ENCODE peak calls at places on chromosomes 2 and 18, in five cellular contexts. One of them, this sample, is unnamed.

GRCh38 chr2:142781146-142781545 is 96.3 kb upstream of the KYNU start:
- DNase-seq in vagina: no peak
- DNase-seq in HepG2: no peak
- DNase-seq in keratinocyte: no peak
- DNase-seq in CD8-positive, alpha-beta T cell: no peak
- DNase-seq in this sample: no peak

GRCh38 chr2:10934979-10935350 is 23.2 kb downstream of the KCNF1 start:
- DNase-seq in vagina: no peak
- DNase-seq in HepG2: no peak
- DNase-seq in keratinocyte: no peak
- DNase-seq in CD8-positive, alpha-beta T cell: no peak
- DNase-seq in this sample: no peak

GRCh38 chr18:12431561-12431960 is 23.8 kb downstream of the PRELID3A start:
- DNase-seq in vagina: no peak
- DNase-seq in HepG2: no peak
- DNase-seq in keratinocyte: no peak
- DNase-seq in CD8-positive, alpha-beta T cell: no peak
- DNase-seq in this sample: no peak

GRCh38 chr2:19738707-19739106 is 163.1 kb downstream of the TTC32 start:
- DNase-seq in vagina: no peak
- DNase-seq in HepG2: no peak
- DNase-seq in keratinocyte: no peak
- DNase-seq in CD8-positive, alpha-beta T cell: no peak
- DNase-seq in this sample: peak; percentile 31

GRCh38 chr18:54530285-54530684 is 60.8 kb upstream of the DYNAP start:
- DNase-seq in vagina: no peak
- DNase-seq in HepG2: no peak
- DNase-seq in keratinocyte: no peak
- DNase-seq in CD8-positive, alpha-beta T cell: no peak
- DNase-seq in this sample: no peak

GRCh38 chr18:62979172-62979571 is 263.8 kb downstream of the PHLPP1 start:
- DNase-seq in vagina: no peak
- DNase-seq in HepG2: no peak
- DNase-seq in keratinocyte: no peak
- DNase-seq in CD8-positive, alpha-beta T cell: no peak
- DNase-seq in this sample: no peak

GRCh38 chr2:201151127-201152074 is 31.5 kb upstream of the CASP10 start:
- DNase-seq in vagina: no peak
- DNase-seq in HepG2: peak; percentile 39
- DNase-seq in keratinocyte: peak; percentile 78
- DNase-seq in CD8-positive, alpha-beta T cell: no peak
- DNase-seq in this sample: no peak

GRCh38 chr2:121689356-121689755 is 40.1 kb upstream of the CLASP1 start:
- DNase-seq in vagina: no peak
- DNase-seq in HepG2: peak; percentile 69
- DNase-seq in keratinocyte: no peak
- DNase-seq in CD8-positive, alpha-beta T cell: no peak
- DNase-seq in this sample: no peak

GRCh38 chr2:48112911-48113687 is 206.8 kb upstream of the FBXO11 start:
- DNase-seq in vagina: no peak
- DNase-seq in HepG2: peak; percentile 18
- DNase-seq in keratinocyte: no peak
- DNase-seq in CD8-positive, alpha-beta T cell: no peak
- DNase-seq in this sample: no peak

GRCh38 chr18:22309191-22309590 is 108.5 kb downstream of the CTAGE1 start:
- DNase-seq in vagina: no peak
- DNase-seq in HepG2: no peak
- DNase-seq in keratinocyte: no peak
- DNase-seq in CD8-positive, alpha-beta T cell: no peak
- DNase-seq in this sample: peak; percentile 55

GRCh38 chr2:237090906-237091305 is 5.2 kb downstream of the COPS8 start:
- DNase-seq in vagina: no peak
- DNase-seq in HepG2: no peak
- DNase-seq in keratinocyte: no peak
- DNase-seq in CD8-positive, alpha-beta T cell: no peak
- DNase-seq in this sample: peak; percentile 36

GRCh38 chr2:237096201-237096600 is 10.5 kb downstream of the COPS8 start:
- DNase-seq in vagina: no peak
- DNase-seq in HepG2: no peak
- DNase-seq in keratinocyte: no peak
- DNase-seq in CD8-positive, alpha-beta T cell: no peak
- DNase-seq in this sample: no peak

GRCh38 chr2:237091779-237092436 is 6.2 kb downstream of the COPS8 start:
- DNase-seq in vagina: no peak
- DNase-seq in HepG2: no peak
- DNase-seq in keratinocyte: no peak
- DNase-seq in CD8-positive, alpha-beta T cell: no peak
- DNase-seq in this sample: peak; percentile 49

GRCh38 chr2:237092506-237092905 is 6.8 kb downstream of the COPS8 start:
- DNase-seq in vagina: no peak
- DNase-seq in HepG2: no peak
- DNase-seq in keratinocyte: no peak
- DNase-seq in CD8-positive, alpha-beta T cell: no peak
- DNase-seq in this sample: no peak

DNA sequence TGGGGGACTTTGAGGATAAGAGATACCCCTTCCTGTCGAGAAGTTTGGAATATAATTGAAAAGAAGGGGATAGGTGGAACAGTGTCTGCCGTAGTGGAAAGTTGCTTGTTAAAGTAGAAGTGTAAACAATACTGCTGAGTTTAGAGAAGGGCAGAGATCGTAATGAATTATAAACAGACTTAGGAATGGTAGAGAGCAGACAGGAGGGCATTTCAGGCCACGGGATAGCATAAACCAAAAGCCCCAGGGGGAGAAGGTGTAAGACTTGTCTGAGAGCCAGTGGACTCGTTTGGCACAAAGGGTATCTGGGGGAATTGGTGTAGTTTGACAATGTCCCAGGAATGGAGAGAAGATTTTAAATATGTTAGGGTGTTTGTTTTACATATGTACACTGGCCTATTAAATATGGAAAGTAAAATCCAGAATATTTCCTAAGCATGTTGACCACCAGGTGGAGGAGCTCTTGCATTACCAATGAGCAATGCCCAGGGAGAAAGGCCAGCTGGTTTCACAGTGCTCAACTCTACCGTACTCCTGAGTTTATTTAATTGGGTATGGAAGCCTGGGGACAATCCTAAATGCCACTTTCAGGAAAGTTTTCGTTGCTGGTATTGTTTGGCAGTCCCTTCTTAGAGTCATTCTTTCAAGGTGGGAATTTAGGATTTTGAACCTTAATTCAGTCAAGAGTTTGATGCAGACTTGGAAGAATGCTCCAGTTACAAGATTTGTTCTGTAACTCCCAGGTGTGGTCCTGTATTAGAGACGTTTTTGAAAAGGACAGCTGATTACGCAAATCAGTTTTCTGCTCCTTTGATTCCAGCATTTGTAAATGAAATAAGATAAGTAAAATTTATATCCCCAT is 7.5 kb downstream of the COPS8 start:
- DNase-seq in vagina: no peak
- DNase-seq in HepG2: no peak
- DNase-seq in keratinocyte: no peak
- DNase-seq in CD8-positive, alpha-beta T cell: no peak
- DNase-seq in this sample: peak; percentile 82
- TF ChIP-seq CTCF in vagina: peak; percentile 67
- TF ChIP-seq CTCF in HepG2: peak; percentile 53
- TF ChIP-seq CTCF in keratinocyte: peak; percentile 81
- TF ChIP-seq CTCF in CD8-positive, alpha-beta T cell: no peak
- TF ChIP-seq CTCF in this sample: peak; percentile 75

DNA sequence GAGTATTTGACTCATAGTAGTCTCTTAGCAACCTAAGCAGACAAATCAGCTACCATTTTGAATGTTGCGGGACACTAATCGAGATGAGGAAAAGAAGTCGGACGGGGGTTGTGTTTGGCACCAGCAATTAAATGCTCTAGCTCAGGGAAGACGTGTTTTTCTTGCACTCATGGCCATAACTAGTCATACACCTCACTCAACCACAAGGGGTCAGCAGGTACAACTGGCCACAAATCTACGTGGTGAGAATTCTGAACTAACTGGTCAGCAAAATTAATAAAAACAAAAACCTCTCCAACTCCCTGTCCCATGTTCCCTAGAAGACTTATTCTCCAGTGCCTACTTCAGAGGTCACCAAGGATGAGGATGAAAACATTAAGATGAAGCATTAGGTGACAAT is 1467.8 kb downstream of the DPP10 start:
- DNase-seq in vagina: no peak
- DNase-seq in HepG2: no peak
- DNase-seq in keratinocyte: no peak
- DNase-seq in CD8-positive, alpha-beta T cell: no peak
- DNase-seq in this sample: no peak
- TF ChIP-seq CTCF in vagina: no peak
- TF ChIP-seq CTCF in HepG2: no peak
- TF ChIP-seq CTCF in keratinocyte: no peak
- TF ChIP-seq CTCF in CD8-positive, alpha-beta T cell: no peak
- TF ChIP-seq CTCF in this sample: no peak

GRCh38 chr2:231394201-231395141 is 1.0 kb upstream of the B3GNT7 start:
- DNase-seq in vagina: no peak
- DNase-seq in HepG2: peak; percentile 59
- DNase-seq in keratinocyte: no peak
- DNase-seq in CD8-positive, alpha-beta T cell: no peak
- DNase-seq in this sample: no peak
- TF ChIP-seq CTCF in vagina: no peak
- TF ChIP-seq CTCF in HepG2: peak; percentile 71
- TF ChIP-seq CTCF in keratinocyte: peak; percentile 16
- TF ChIP-seq CTCF in CD8-positive, alpha-beta T cell: no peak
- TF ChIP-seq CTCF in this sample: no peak

DNA sequence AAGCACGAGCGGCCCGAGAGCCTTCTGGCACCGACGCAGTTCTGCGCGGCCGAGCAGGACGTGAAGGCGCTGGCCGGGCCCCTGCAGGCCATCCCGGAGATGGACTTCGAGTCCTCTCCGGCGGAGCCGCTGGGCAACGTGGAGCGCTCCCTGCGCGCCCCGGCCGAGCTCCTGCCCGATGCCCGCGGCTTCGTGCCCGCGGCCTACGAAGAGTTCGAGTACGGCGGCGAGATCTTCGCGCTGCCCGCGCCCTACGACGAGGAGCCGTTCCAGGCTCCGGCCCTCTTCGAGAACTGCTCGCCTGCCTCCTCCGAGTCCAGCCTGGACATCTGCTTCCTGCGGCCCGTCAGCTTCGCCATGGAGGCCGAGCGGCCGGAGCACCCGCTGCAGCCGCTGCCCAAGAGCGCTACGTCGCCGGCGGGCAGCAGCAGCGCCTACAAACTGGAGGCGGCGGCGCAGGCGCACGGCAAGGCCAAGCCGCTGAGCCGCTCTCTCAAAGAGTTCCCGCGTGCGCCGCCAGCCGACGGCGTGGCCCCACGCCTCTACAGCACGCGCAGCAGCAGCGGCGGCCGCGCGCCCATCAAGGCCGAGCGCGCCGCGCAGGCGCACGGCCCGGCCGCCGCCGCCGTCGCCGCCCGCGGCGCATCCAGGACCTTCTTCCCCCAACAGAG is 70.4 kb downstream of the ARHGEF33 start:
- DNase-seq in vagina: no peak
- DNase-seq in HepG2: no peak
- DNase-seq in keratinocyte: peak; percentile 9
- DNase-seq in CD8-positive, alpha-beta T cell: peak; percentile 72
- DNase-seq in this sample: peak; percentile 65
- TF ChIP-seq CTCF in vagina: no peak
- TF ChIP-seq CTCF in HepG2: no peak
- TF ChIP-seq CTCF in keratinocyte: no peak
- TF ChIP-seq CTCF in CD8-positive, alpha-beta T cell: no peak
- TF ChIP-seq CTCF in this sample: peak; percentile 17

GRCh38 chr18:56995579-56996194 is 151.2 kb upstream of the BOD1L2 start:
- DNase-seq in vagina: no peak
- DNase-seq in HepG2: no peak
- DNase-seq in keratinocyte: no peak
- DNase-seq in CD8-positive, alpha-beta T cell: no peak
- DNase-seq in this sample: no peak
- TF ChIP-seq CTCF in vagina: no peak
- TF ChIP-seq CTCF in HepG2: peak; percentile 45
- TF ChIP-seq CTCF in keratinocyte: no peak
- TF ChIP-seq CTCF in CD8-positive, alpha-beta T cell: no peak
- TF ChIP-seq CTCF in this sample: no peak